ENCODE peak calls at places on chromosomes 13 and 19, in four cellular contexts. W is aorta; D is CD4-positive, CD25-positive, alpha-beta regulatory T cell; J is CD8-positive, alpha-beta T cell. P is an unnamed sample.

GRCh38 chr13:29640665-29641064 is 45.2 kb upstream of the SLC7A1 start:
- DNase-seq in W (no peak), D (no peak), J (no peak), P (no peak)

GRCh38 chr13:27396252-27396846 is 28.1 kb upstream of the GTF3A start:
- DNase-seq in W (no peak), D (no peak), J (no peak), P (no peak)

GRCh38 chr13:73133536-73133935 is 74.7 kb downstream of the KLF5 start:
- DNase-seq in W (no peak), D (no peak), J (no peak), P (no peak)

GRCh38 chr13:43388282-43389034 is 365.1 kb downstream of the DNAJC15 start:
- DNase-seq in W (no peak), D (no peak), J (no peak), P (no peak)

GRCh38 chr13:78382481-78382880 is 220.9 kb downstream of the POU4F1 start:
- DNase-seq in W (no peak), D (no peak), J (no peak), P (no peak)

GRCh38 chr13:94917814-94918213 is 205.5 kb upstream of the SOX21 start:
- DNase-seq in W (no peak), D (no peak), J (no peak), P (no peak)

GRCh38 chr19:40718774-40719391 is 2.0 kb downstream of the ITPKC start:
- DNase-seq in W (peak; percentile 87), D (peak; percentile 15), J (peak; percentile 13), P (no peak)

GRCh38 chr13:73741111-73741510 is 393.1 kb downstream of the KLF12 start:
- DNase-seq in W (no peak), D (peak; percentile 11), J (peak; percentile 6), P (no peak)

GRCh38 chr19:3407556-3408516 is 41.5 kb downstream of the NFIC start:
- DNase-seq in W (peak; percentile 84), D (no peak), J (no peak), P (no peak)

GRCh38 chr13:91406619-91407018 is 8.2 kb downstream of the GPC5 start:
- DNase-seq in W (no peak), D (peak; percentile 61), J (no peak), P (peak; percentile 24)

GRCh38 chr13:44605711-44606110 is 29.6 kb upstream of the TSC22D1 start:
- DNase-seq in W (no peak), D (no peak), J (no peak), P (no peak)

GRCh38 chr19:13012390-13012689 is 17.1 kb downstream of the NFIX start:
- DNase-seq in W (no peak), D (no peak), J (no peak), P (no peak)

GRCh38 chr19:14555918-14556661 is 15.8 kb downstream of the NDUFB7 start:
- DNase-seq in W (no peak), D (no peak), J (no peak), P (no peak)

GRCh38 chr13:98751397-98752110 is 918 bp downstream of the SLC15A1 start:
- DNase-seq in W (no peak), D (no peak), J (no peak), P (no peak)
- H3K4me3 ChIP-seq in W (no peak overlapping the region), D (no peak overlapping the region), J (no peak overlapping the region), P (no peak overlapping the region)

GRCh38 chr19:36093146-36093662 is 17.7 kb upstream of the OVOL3 start:
- DNase-seq in W (no peak), D (peak; percentile 9), J (no peak), P (no peak)

GRCh38 chr19:36090930-36091695 is 19.8 kb upstream of the OVOL3 start:
- DNase-seq in W (no peak), D (no peak), J (no peak), P (no peak)

GRCh38 chr19:36086326-36086725 is 24.6 kb upstream of the OVOL3 start:
- DNase-seq in W (no peak), D (no peak), J (no peak), P (no peak)

GRCh38 chr19:36092566-36092965 is 18.4 kb upstream of the OVOL3 start:
- DNase-seq in W (no peak), D (no peak), J (no peak), P (no peak)

DNA sequence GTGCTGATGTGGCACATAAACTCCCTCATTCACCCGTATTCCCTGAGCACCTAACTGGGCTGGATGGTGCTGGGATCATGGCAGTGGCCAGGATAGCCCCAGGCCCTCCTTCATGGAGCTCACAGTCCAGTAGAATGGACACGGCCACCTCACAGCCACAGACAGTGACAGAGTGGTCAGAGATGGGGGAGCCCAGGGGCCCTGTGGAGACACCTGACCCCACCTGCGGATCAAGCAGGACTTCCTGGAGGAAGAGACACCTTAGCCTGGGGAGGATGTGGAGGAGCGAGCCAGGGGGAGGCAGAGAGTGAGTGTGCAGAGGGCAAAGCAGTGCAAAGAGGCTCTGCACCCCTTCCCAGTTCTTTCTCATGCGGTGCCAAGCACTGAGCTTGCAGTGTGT is 21.1 kb upstream of the OVOL3 start:
- DNase-seq in W (no peak), D (no peak), J (no peak), P (no peak)
- H3K27me3 ChIP-seq in W (no peaks in the 10 kb centered on the region), D (no peaks in the 10 kb centered on the region), J (no peaks in the 10 kb centered on the region), P (no peaks in the 10 kb centered on the region)

GRCh38 chr13:20191902-20192469 is 752 bp downstream of the GJB2 start:
- DNase-seq in W (no peak), D (peak; percentile 22), J (no peak), P (peak; percentile 6)
- H3K4me3 ChIP-seq in W (peak overlapping the region; percentile 28), D (peak overlapping the region; percentile 34), J (peak overlapping the region; percentile 41), P (peak overlapping the region; percentile 26)

GRCh38 chr13:28585557-28585956 is 73.4 kb upstream of the POMP start:
- DNase-seq in W (no peak), D (peak; percentile 14), J (no peak), P (no peak)

GRCh38 chr13:28582225-28582891 is 76.6 kb upstream of the POMP start:
- DNase-seq in W (no peak), D (peak; percentile 2), J (no peak), P (no peak)

GRCh38 chr13:28582892-28583240 is 76.1 kb upstream of the POMP start:
- DNase-seq in W (no peak), D (no peak), J (no peak), P (no peak)

GRCh38 chr13:28584873-28585317 is 74.0 kb upstream of the POMP start:
- DNase-seq in W (no peak), D (no peak), J (no peak), P (no peak)

DNA sequence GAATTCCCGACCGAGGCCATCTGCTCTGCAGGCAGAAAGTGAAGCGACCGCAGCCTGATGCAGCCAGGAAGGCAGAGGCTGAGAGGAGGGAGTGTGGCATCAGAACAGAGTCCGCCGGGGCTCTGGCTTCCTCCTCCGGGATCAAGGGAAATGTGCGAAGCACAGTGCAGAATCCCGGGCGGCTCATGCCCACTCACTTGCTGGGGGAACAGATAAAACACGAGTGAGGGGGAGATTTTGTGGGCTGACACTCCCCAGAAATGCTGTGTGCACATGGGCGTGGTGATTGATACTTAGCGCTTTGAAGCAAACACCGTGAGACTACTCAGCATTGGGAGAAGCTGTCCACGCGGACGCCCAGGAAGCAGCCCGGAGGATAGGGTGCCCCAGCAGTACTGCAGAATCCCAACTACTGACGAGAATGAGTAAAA is 75.3 kb upstream of the POMP start:
- DNase-seq in W (no peak), D (no peak), J (no peak), P (no peak)
- H3K27me3 ChIP-seq in W (no peaks in the 10 kb centered on the region), D (no peaks in the 10 kb centered on the region), J (no peaks in the 10 kb centered on the region), P (no peaks in the 10 kb centered on the region)

GRCh38 chr13:80137994-80138393 is 202.9 kb downstream of the SPRY2 start:
- DNase-seq in W (no peak), D (no peak), J (no peak), P (no peak)

GRCh38 chr13:80139196-80139595 is 201.7 kb downstream of the SPRY2 start:
- DNase-seq in W (no peak), D (no peak), J (no peak), P (no peak)

GRCh38 chr13:80145291-80145690 is 195.6 kb downstream of the SPRY2 start:
- DNase-seq in W (no peak), D (no peak), J (no peak), P (no peak)

GRCh38 chr13:80144493-80144892 is 196.4 kb downstream of the SPRY2 start:
- DNase-seq in W (no peak), D (no peak), J (no peak), P (no peak)

GRCh38 chr13:80141114-80141849 is 199.6 kb downstream of the SPRY2 start:
- DNase-seq in W (peak; percentile 79), D (no peak), J (no peak), P (no peak)
- H3K4me3 ChIP-seq in W (no peak overlapping the region), D (no peak overlapping the region), J (no peak overlapping the region), P (no peak overlapping the region)

DNA sequence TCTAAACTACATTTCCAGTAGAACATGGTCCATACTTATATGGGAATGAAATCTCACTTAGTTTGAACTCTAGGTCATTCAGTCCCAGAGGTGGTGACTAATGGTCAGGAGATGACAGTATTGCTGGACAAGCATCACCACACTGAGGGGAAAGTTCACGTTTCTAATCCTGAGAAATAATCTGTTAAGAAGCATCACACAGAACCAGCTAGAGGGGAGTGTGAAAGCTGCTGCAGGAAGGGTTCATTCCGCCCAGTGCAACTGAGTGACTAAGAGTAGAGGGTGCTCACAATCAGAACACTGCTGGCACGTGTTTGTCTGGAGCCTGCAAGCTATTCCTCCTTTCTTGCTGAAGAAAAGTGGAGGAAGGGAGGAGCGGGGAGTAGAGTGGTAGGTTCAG is 2.7 kb downstream of the COL4A1 start:
- DNase-seq in W (no peak), D (no peak), J (no peak), P (no peak)
- H3K27me3 ChIP-seq in W (no peaks in the 10 kb centered on the region), D (peaks cover 8% of the 10 kb centered on the region), J (no peaks in the 10 kb centered on the region), P (peaks cover 5% of the 10 kb centered on the region)